ENCODE peak calls at places on chromosome 22, in five cellular contexts. One of them, this sample, is unnamed.

GRCh38 chr22:35973388-35973787 is 55.2 kb downstream of the RBFOX2 start:
- DNase-seq in adrenal gland: no peak
- DNase-seq in transverse colon: no peak
- DNase-seq in fibroblast of the aortic adventitia: peak
- DNase-seq in left ventricle myocardium inferior: no peak
- DNase-seq in this sample: no peak

GRCh38 chr22:17100621-17101020 is 15.8 kb downstream of the IL17RA start:
- DNase-seq in adrenal gland: no peak
- DNase-seq in transverse colon: no peak
- DNase-seq in fibroblast of the aortic adventitia: no peak
- DNase-seq in left ventricle myocardium inferior: no peak
- DNase-seq in this sample: no peak

GRCh38 chr22:30217698-30218565 is 28.6 kb downstream of the LIF start:
- DNase-seq in adrenal gland: no peak
- DNase-seq in transverse colon: no peak
- DNase-seq in fibroblast of the aortic adventitia: peak
- DNase-seq in left ventricle myocardium inferior: no peak
- DNase-seq in this sample: no peak

GRCh38 chr22:23036684-23037428 is 33.5 kb upstream of the GNAZ start:
- DNase-seq in adrenal gland: peak
- DNase-seq in transverse colon: no peak
- DNase-seq in fibroblast of the aortic adventitia: peak
- DNase-seq in left ventricle myocardium inferior: no peak
- DNase-seq in this sample: peak

GRCh38 chr22:45019861-45020655 is 10.3 kb upstream of the PHF21B start:
- DNase-seq in adrenal gland: no peak
- DNase-seq in transverse colon: no peak
- DNase-seq in fibroblast of the aortic adventitia: no peak
- DNase-seq in left ventricle myocardium inferior: no peak
- DNase-seq in this sample: no peak

GRCh38 chr22:35103756-35104155 is 37.8 kb downstream of the ISX start:
- DNase-seq in adrenal gland: no peak
- DNase-seq in transverse colon: peak
- DNase-seq in fibroblast of the aortic adventitia: no peak
- DNase-seq in left ventricle myocardium inferior: no peak
- DNase-seq in this sample: no peak

GRCh38 chr22:29994027-29994715 is 86.1 kb upstream of the HORMAD2 start:
- DNase-seq in adrenal gland: no peak
- DNase-seq in transverse colon: no peak
- DNase-seq in fibroblast of the aortic adventitia: peak
- DNase-seq in left ventricle myocardium inferior: no peak
- DNase-seq in this sample: no peak

GRCh38 chr22:50104149-50104548 is 14.3 kb downstream of the MOV10L1 start:
- DNase-seq in adrenal gland: no peak
- DNase-seq in transverse colon: no peak
- DNase-seq in fibroblast of the aortic adventitia: no peak
- DNase-seq in left ventricle myocardium inferior: no peak
- DNase-seq in this sample: no peak

GRCh38 chr22:22935546-22936157 is 48.0 kb downstream of the IGLL5 start:
- DNase-seq in adrenal gland: no peak
- DNase-seq in transverse colon: peak
- DNase-seq in fibroblast of the aortic adventitia: no peak
- DNase-seq in left ventricle myocardium inferior: no peak
- DNase-seq in this sample: no peak

GRCh38 chr22:29216873-29217666 is 11.4 kb downstream of the EMID1 start:
- DNase-seq in adrenal gland: peak
- DNase-seq in transverse colon: no peak
- DNase-seq in fibroblast of the aortic adventitia: peak
- DNase-seq in left ventricle myocardium inferior: no peak
- DNase-seq in this sample: no peak

GRCh38 chr22:33105501-33105911 is 47.3 kb upstream of the SYN3 start:
- DNase-seq in adrenal gland: no peak
- DNase-seq in transverse colon: no peak
- DNase-seq in fibroblast of the aortic adventitia: peak
- DNase-seq in left ventricle myocardium inferior: no peak
- DNase-seq in this sample: no peak

GRCh38 chr22:36331912-36332622 is 55.7 kb downstream of the MYH9 start:
- DNase-seq in adrenal gland: peak
- DNase-seq in transverse colon: peak
- DNase-seq in fibroblast of the aortic adventitia: peak
- DNase-seq in left ventricle myocardium inferior: peak
- DNase-seq in this sample: no peak

GRCh38 chr22:21587803-21588611 is 20.5 kb downstream of the UBE2L3 start:
- DNase-seq in adrenal gland: no peak
- DNase-seq in transverse colon: peak
- DNase-seq in fibroblast of the aortic adventitia: peak
- DNase-seq in left ventricle myocardium inferior: no peak
- DNase-seq in this sample: no peak

GRCh38 chr22:32665676-32666075 is 135.8 kb upstream of the TIMP3 start:
- DNase-seq in adrenal gland: no peak
- DNase-seq in transverse colon: no peak
- DNase-seq in fibroblast of the aortic adventitia: peak
- DNase-seq in left ventricle myocardium inferior: no peak
- DNase-seq in this sample: no peak

GRCh38 chr22:33472462-33473344 is 414.5 kb upstream of the SYN3 start:
- DNase-seq in adrenal gland: no peak
- DNase-seq in transverse colon: no peak
- DNase-seq in fibroblast of the aortic adventitia: no peak
- DNase-seq in left ventricle myocardium inferior: no peak
- DNase-seq in this sample: no peak

GRCh38 chr22:49540571-49541450 is 286.9 kb downstream of the BRD1 start:
- DNase-seq in adrenal gland: no peak
- DNase-seq in transverse colon: peak
- DNase-seq in fibroblast of the aortic adventitia: no peak
- DNase-seq in left ventricle myocardium inferior: no peak
- DNase-seq in this sample: no peak

GRCh38 chr22:30301995-30302809 is 12.9 kb upstream of the CASTOR1 start:
- DNase-seq in adrenal gland: no peak
- DNase-seq in transverse colon: peak
- DNase-seq in fibroblast of the aortic adventitia: peak
- DNase-seq in left ventricle myocardium inferior: peak
- DNase-seq in this sample: no peak

GRCh38 chr22:17633217-17633997 is 4.9 kb upstream of the ATP6V1E1 start:
- DNase-seq in adrenal gland: peak
- DNase-seq in transverse colon: no peak
- DNase-seq in fibroblast of the aortic adventitia: peak
- DNase-seq in left ventricle myocardium inferior: no peak
- DNase-seq in this sample: no peak

GRCh38 chr22:46766611-46767010 is 4.2 kb downstream of the TBC1D22A start:
- DNase-seq in adrenal gland: no peak
- DNase-seq in transverse colon: no peak
- DNase-seq in fibroblast of the aortic adventitia: no peak
- DNase-seq in left ventricle myocardium inferior: no peak
- DNase-seq in this sample: no peak

GRCh38 chr22:41261541-41262249 is 21.0 kb upstream of the CHADL start:
- DNase-seq in adrenal gland: no peak
- DNase-seq in transverse colon: no peak
- DNase-seq in fibroblast of the aortic adventitia: no peak
- DNase-seq in left ventricle myocardium inferior: peak
- DNase-seq in this sample: no peak

GRCh38 chr22:31089101-31090100 is 8.3 kb downstream of the SMTN start:
- DNase-seq in adrenal gland: peak
- DNase-seq in transverse colon: peak
- DNase-seq in fibroblast of the aortic adventitia: peak
- DNase-seq in left ventricle myocardium inferior: no peak
- DNase-seq in this sample: peak

GRCh38 chr22:44968736-44969135 is 41.1 kb downstream of the PHF21B start:
- DNase-seq in adrenal gland: no peak
- DNase-seq in transverse colon: no peak
- DNase-seq in fibroblast of the aortic adventitia: no peak
- DNase-seq in left ventricle myocardium inferior: no peak
- DNase-seq in this sample: no peak

GRCh38 chr22:47196881-47197701 is 434.6 kb downstream of the TBC1D22A start:
- DNase-seq in adrenal gland: no peak
- DNase-seq in transverse colon: no peak
- DNase-seq in fibroblast of the aortic adventitia: no peak
- DNase-seq in left ventricle myocardium inferior: no peak
- DNase-seq in this sample: no peak

GRCh38 chr22:46574993-46575914 is 37.8 kb upstream of the CELSR1 start:
- DNase-seq in adrenal gland: peak
- DNase-seq in transverse colon: peak
- DNase-seq in fibroblast of the aortic adventitia: no peak
- DNase-seq in left ventricle myocardium inferior: peak
- DNase-seq in this sample: no peak

GRCh38 chr22:33898121-33898520 is 22.2 kb downstream of the LARGE1 start:
- DNase-seq in adrenal gland: no peak
- DNase-seq in transverse colon: no peak
- DNase-seq in fibroblast of the aortic adventitia: no peak
- DNase-seq in left ventricle myocardium inferior: no peak
- DNase-seq in this sample: no peak

GRCh38 chr22:50007057-50007511 is 5.5 kb downstream of the IL17REL start:
- DNase-seq in adrenal gland: no peak
- DNase-seq in transverse colon: no peak
- DNase-seq in fibroblast of the aortic adventitia: no peak
- DNase-seq in left ventricle myocardium inferior: no peak
- DNase-seq in this sample: no peak

GRCh38 chr22:26797910-26798309 is 140.5 kb downstream of the MIAT start:
- DNase-seq in adrenal gland: no peak
- DNase-seq in transverse colon: no peak
- DNase-seq in fibroblast of the aortic adventitia: no peak
- DNase-seq in left ventricle myocardium inferior: no peak
- DNase-seq in this sample: no peak

GRCh38 chr22:22110548-22111266 is 128.1 kb upstream of the TOP3B start:
- DNase-seq in adrenal gland: peak
- DNase-seq in transverse colon: peak
- DNase-seq in fibroblast of the aortic adventitia: peak
- DNase-seq in left ventricle myocardium inferior: no peak
- DNase-seq in this sample: no peak

GRCh38 chr22:48331691-48332220 is 1495.9 kb downstream of the BRD1 start:
- DNase-seq in adrenal gland: no peak
- DNase-seq in transverse colon: no peak
- DNase-seq in fibroblast of the aortic adventitia: no peak
- DNase-seq in left ventricle myocardium inferior: no peak
- DNase-seq in this sample: no peak
- TF ChIP-seq CTCF in adrenal gland: no peak
- TF ChIP-seq CTCF in transverse colon: no peak
- TF ChIP-seq CTCF in fibroblast of the aortic adventitia: no peak
- TF ChIP-seq CTCF in left ventricle myocardium inferior: no peak
- TF ChIP-seq CTCF in this sample: no peak

GRCh38 chr22:20430641-20431519 is 6.7 kb downstream of the SCARF2 start:
- DNase-seq in adrenal gland: no peak
- DNase-seq in transverse colon: peak
- DNase-seq in fibroblast of the aortic adventitia: no peak
- DNase-seq in left ventricle myocardium inferior: peak
- DNase-seq in this sample: peak
- TF ChIP-seq CTCF in adrenal gland: peak
- TF ChIP-seq CTCF in transverse colon: peak
- TF ChIP-seq CTCF in fibroblast of the aortic adventitia: no peak
- TF ChIP-seq CTCF in left ventricle myocardium inferior: peak
- TF ChIP-seq CTCF in this sample: no peak

GRCh38 chr22:37491559-37492427 is 5.6 kb upstream of the MFNG start:
- DNase-seq in adrenal gland: no peak
- DNase-seq in transverse colon: no peak
- DNase-seq in fibroblast of the aortic adventitia: no peak
- DNase-seq in left ventricle myocardium inferior: no peak
- DNase-seq in this sample: no peak

GRCh38 chr22:37489994-37490393 is 3.8 kb upstream of the MFNG start:
- DNase-seq in adrenal gland: no peak
- DNase-seq in transverse colon: no peak
- DNase-seq in fibroblast of the aortic adventitia: no peak
- DNase-seq in left ventricle myocardium inferior: no peak
- DNase-seq in this sample: no peak

GRCh38 chr22:37493979-37494378 is 7.8 kb upstream of the MFNG start:
- DNase-seq in adrenal gland: no peak
- DNase-seq in transverse colon: no peak
- DNase-seq in fibroblast of the aortic adventitia: no peak
- DNase-seq in left ventricle myocardium inferior: no peak
- DNase-seq in this sample: no peak

GRCh38 chr22:37491106-37491505 is 4.9 kb upstream of the MFNG start:
- DNase-seq in adrenal gland: no peak
- DNase-seq in transverse colon: no peak
- DNase-seq in fibroblast of the aortic adventitia: no peak
- DNase-seq in left ventricle myocardium inferior: no peak
- DNase-seq in this sample: no peak

DNA sequence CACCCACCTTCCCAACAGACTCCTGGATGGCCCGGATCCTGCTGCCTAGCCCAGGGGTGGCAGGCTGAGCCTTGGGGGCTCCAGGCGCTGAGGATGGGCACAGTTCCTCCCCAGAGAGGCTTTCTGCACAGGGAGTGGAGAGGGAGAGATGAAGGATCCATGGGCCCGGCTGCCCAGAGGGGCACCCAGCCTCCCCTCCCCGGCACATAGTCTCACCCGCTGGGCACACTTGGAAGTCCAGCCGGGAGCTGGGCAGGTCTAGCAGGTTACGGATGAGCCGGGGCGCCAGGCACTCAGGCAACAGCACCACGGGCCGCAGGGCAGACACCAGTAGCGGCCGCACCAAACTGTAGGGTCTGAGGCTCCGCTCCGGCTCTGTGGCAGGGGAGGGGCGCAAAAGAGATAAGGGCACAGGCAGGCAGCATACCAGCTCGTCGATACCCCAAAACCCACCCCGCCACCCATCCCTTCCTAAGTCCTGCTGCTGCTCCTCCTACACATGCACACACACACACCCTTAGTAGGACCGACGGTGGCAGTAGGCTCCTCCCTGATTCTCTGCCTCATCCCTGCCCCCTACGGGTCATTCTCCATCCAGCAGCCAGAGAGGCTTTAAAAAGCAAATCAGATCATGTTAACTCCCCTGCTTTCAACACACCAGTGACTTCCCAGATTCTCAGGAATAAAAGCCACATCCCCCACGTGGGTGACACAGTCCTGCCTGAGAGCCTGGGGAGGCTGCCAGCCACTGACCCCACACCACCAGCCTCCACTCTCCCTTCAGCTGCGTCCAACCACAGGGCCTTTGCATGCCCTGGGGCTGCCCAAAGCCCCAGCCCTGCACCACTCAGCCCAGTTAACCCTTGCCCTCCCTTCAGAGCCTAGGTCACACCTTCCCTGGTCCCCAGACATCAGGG is 6.5 kb upstream of the MFNG start:
- DNase-seq in adrenal gland: no peak
- DNase-seq in transverse colon: peak
- DNase-seq in fibroblast of the aortic adventitia: peak
- DNase-seq in left ventricle myocardium inferior: no peak
- DNase-seq in this sample: no peak
- TF ChIP-seq CTCF in adrenal gland: peak
- TF ChIP-seq CTCF in transverse colon: no peak
- TF ChIP-seq CTCF in fibroblast of the aortic adventitia: peak
- TF ChIP-seq CTCF in left ventricle myocardium inferior: peak
- TF ChIP-seq CTCF in this sample: peak

GRCh38 chr22:24156915-24157782 is 24.1 kb upstream of the SUSD2 start:
- DNase-seq in adrenal gland: peak
- DNase-seq in transverse colon: peak
- DNase-seq in fibroblast of the aortic adventitia: peak
- DNase-seq in left ventricle myocardium inferior: peak
- DNase-seq in this sample: peak

GRCh38 chr22:24154826-24155225 is 26.5 kb upstream of the SUSD2 start:
- DNase-seq in adrenal gland: no peak
- DNase-seq in transverse colon: no peak
- DNase-seq in fibroblast of the aortic adventitia: no peak
- DNase-seq in left ventricle myocardium inferior: no peak
- DNase-seq in this sample: no peak

GRCh38 chr22:24157783-24158170 is 23.5 kb upstream of the SUSD2 start:
- DNase-seq in adrenal gland: no peak
- DNase-seq in transverse colon: no peak
- DNase-seq in fibroblast of the aortic adventitia: no peak
- DNase-seq in left ventricle myocardium inferior: no peak
- DNase-seq in this sample: no peak

GRCh38 chr22:24155597-24156145 is 25.6 kb upstream of the SUSD2 start:
- DNase-seq in adrenal gland: peak
- DNase-seq in transverse colon: peak
- DNase-seq in fibroblast of the aortic adventitia: peak
- DNase-seq in left ventricle myocardium inferior: peak
- DNase-seq in this sample: no peak

GRCh38 chr22:24156146-24156914 is 25.0 kb upstream of the SUSD2 start:
- DNase-seq in adrenal gland: no peak
- DNase-seq in transverse colon: peak
- DNase-seq in fibroblast of the aortic adventitia: peak
- DNase-seq in left ventricle myocardium inferior: peak
- DNase-seq in this sample: no peak
- TF ChIP-seq CTCF in adrenal gland: no peak
- TF ChIP-seq CTCF in transverse colon: no peak
- TF ChIP-seq CTCF in fibroblast of the aortic adventitia: no peak
- TF ChIP-seq CTCF in left ventricle myocardium inferior: no peak
- TF ChIP-seq CTCF in this sample: no peak

This sample was measured in D721Med.